ENCODE peak calls at places on chromosomes 2 and 18, in seven cellular contexts. T is A673, W is K562, H is brain microvascular endothelial cell, U is hepatocyte, J is foreskin fibroblast, G is heart left ventricle. K is an unnamed sample.

GRCh38 chr2:177551989-177552413 is 159.4 kb downstream of the AGPS start:
- DNase-seq in T (no peak), W (peak), H (no peak), U (peak), J (peak), G (peak), K (no peak)

GRCh38 chr2:202115385-202116060 is 42.5 kb downstream of the KIAA2012 start:
- DNase-seq in T (no peak), W (no peak), H (no peak), U (no peak), J (peak), G (no peak), K (peak)

GRCh38 chr18:23710068-23710527 is 20.8 kb downstream of the LAMA3 start:
- DNase-seq in T (no peak), W (peak), H (peak), U (peak), J (no peak), G (no peak), K (peak)

GRCh38 chr2:207394812-207395534 is 134.8 kb upstream of the CREB1 start:
- DNase-seq in T (peak), W (peak), H (peak), U (peak), J (peak), G (no peak), K (peak)

GRCh38 chr2:69567157-69567908 is 76.2 kb downstream of the AAK1 start:
- DNase-seq in T (peak), W (no peak), H (peak), U (no peak), J (peak), G (no peak), K (peak)

GRCh38 chr2:109433486-109433885 is 180.3 kb downstream of the SEPTIN10 start:
- DNase-seq in T (no peak), W (no peak), H (no peak), U (no peak), J (no peak), G (no peak), K (no peak)

GRCh38 chr18:77131652-77132368 is 773 bp downstream of the MBP start:
- DNase-seq in T (no peak), W (no peak), H (no peak), U (peak), J (peak), G (peak), K (peak)

GRCh38 chr2:66428986-66429612 is 5.8 kb upstream of the MEIS1 start:
- DNase-seq in T (peak), W (peak), H (peak), U (peak), J (peak), G (no peak), K (peak)

GRCh38 chr18:10269226-10269625 is 185.2 kb upstream of the APCDD1 start:
- DNase-seq in T (no peak), W (no peak), H (no peak), U (no peak), J (no peak), G (no peak), K (peak)

GRCh38 chr18:34857310-34857709 is 147.2 kb downstream of the DTNA start:
- DNase-seq in T (no peak), W (no peak), H (no peak), U (no peak), J (peak), G (no peak), K (no peak)

GRCh38 chr18:2147866-2148265 is 423.4 kb downstream of the METTL4 start:
- DNase-seq in T (peak), W (no peak), H (no peak), U (peak), J (peak), G (no peak), K (peak)

GRCh38 chr2:216880509-216881184 is 20.8 kb upstream of the TNP1 start:
- DNase-seq in T (no peak), W (peak), H (no peak), U (peak), J (peak), G (no peak), K (peak)

GRCh38 chr2:74876081-74876886 is 42.4 kb downstream of the HK2 start:
- DNase-seq in T (peak), W (peak), H (peak), U (peak), J (peak), G (no peak), K (peak)

GRCh38 chr2:15668611-15669305 is 77.1 kb downstream of the DDX1 start:
- DNase-seq in T (no peak), W (no peak), H (peak), U (peak), J (no peak), G (no peak), K (peak)

GRCh38 chr2:169362346-169363026 is at the start of gene LRP2:
- DNase-seq in T (no peak), W (no peak), H (no peak), U (peak), J (peak), G (no peak), K (peak)

GRCh38 chr2:100603414-100603813 is 40.6 kb downstream of the PDCL3 start:
- DNase-seq in T (no peak), W (no peak), H (no peak), U (no peak), J (no peak), G (no peak), K (no peak)

GRCh38 chr18:26768388-26768787 is 97.1 kb downstream of the AQP4 start:
- DNase-seq in T (no peak), W (no peak), H (no peak), U (no peak), J (no peak), G (no peak), K (no peak)

GRCh38 chr2:181106789-181107418 is 126.5 kb downstream of the UBE2E3 start:
- DNase-seq in T (peak), W (no peak), H (peak), U (peak), J (peak), G (no peak), K (peak)

GRCh38 chr2:62156861-62157496 is 38.9 kb upstream of the B3GNT2 start:
- DNase-seq in T (no peak), W (no peak), H (no peak), U (no peak), J (no peak), G (no peak), K (no peak)

GRCh38 chr18:45526120-45526841 is 89.0 kb upstream of the SLC14A2 start:
- DNase-seq in T (no peak), W (no peak), H (peak), U (peak), J (peak), G (no peak), K (peak)

GRCh38 chr2:119488245-119489182 is 35.8 kb downstream of the SCTR start:
- DNase-seq in T (no peak), W (no peak), H (no peak), U (peak), J (no peak), G (no peak), K (no peak)

GRCh38 chr2:45024600-45025291 is 15.5 kb upstream of the SIX2 start:
- DNase-seq in T (peak), W (peak), H (peak), U (peak), J (peak), G (no peak), K (peak)

GRCh38 chr18:53416985-53417384 is 807.5 kb downstream of the MBD2 start:
- DNase-seq in T (peak), W (no peak), H (no peak), U (no peak), J (peak), G (no peak), K (no peak)

GRCh38 chr2:101900375-101900774 is 91.4 kb upstream of the IL1R2 start:
- DNase-seq in T (no peak), W (no peak), H (no peak), U (no peak), J (no peak), G (no peak), K (no peak)

GRCh38 chr2:1039549-1039948 is 88.9 kb downstream of the SNTG2 start:
- DNase-seq in T (no peak), W (no peak), H (no peak), U (no peak), J (no peak), G (no peak), K (no peak)

GRCh38 chr2:26693287-26693849 is 846 bp downstream of the KCNK3 start:
- DNase-seq in T (no peak), W (no peak), H (no peak), U (peak), J (no peak), G (no peak), K (no peak)

GRCh38 chr18:22674300-22674699 is 256.6 kb upstream of the CTAGE1 start:
- DNase-seq in T (no peak), W (no peak), H (peak), U (peak), J (peak), G (no peak), K (peak)

GRCh38 chr18:33720133-33720532 is 142.1 kb downstream of the ASXL3 start:
- DNase-seq in T (no peak), W (no peak), H (peak), U (no peak), J (peak), G (no peak), K (peak)

GRCh38 chr2:234939576-234939975 is 12.2 kb upstream of the SH3BP4 start:
- DNase-seq in T (no peak), W (no peak), H (no peak), U (no peak), J (no peak), G (no peak), K (no peak)

GRCh38 chr2:141068053-141068682 is 1062.6 kb downstream of the LRP1B start:
- DNase-seq in T (peak), W (no peak), H (no peak), U (no peak), J (no peak), G (no peak), K (no peak)

GRCh38 chr2:62071126-62071598 is 124.8 kb upstream of the B3GNT2 start:
- DNase-seq in T (no peak), W (no peak), H (no peak), U (no peak), J (peak), G (no peak), K (peak)

GRCh38 chr2:151261977-151262291 is 271 bp upstream of the RBM43 start:
- DNase-seq in T (peak), W (no peak), H (no peak), U (no peak), J (no peak), G (no peak), K (no peak)
- H3K4me3 ChIP-seq in T (peak), W (peak), H (peak), U (peak), J (peak), G (peak), K (peak)

GRCh38 chr2:98577313-98577712 is 31.0 kb downstream of the COA5 start:
- DNase-seq in T (no peak), W (no peak), H (no peak), U (no peak), J (no peak), G (no peak), K (no peak)
- TF ChIP-seq CTCF in T (peak), W (peak), H (peak), U (no peak), J (no peak), G (peak), K (peak)

DNA sequence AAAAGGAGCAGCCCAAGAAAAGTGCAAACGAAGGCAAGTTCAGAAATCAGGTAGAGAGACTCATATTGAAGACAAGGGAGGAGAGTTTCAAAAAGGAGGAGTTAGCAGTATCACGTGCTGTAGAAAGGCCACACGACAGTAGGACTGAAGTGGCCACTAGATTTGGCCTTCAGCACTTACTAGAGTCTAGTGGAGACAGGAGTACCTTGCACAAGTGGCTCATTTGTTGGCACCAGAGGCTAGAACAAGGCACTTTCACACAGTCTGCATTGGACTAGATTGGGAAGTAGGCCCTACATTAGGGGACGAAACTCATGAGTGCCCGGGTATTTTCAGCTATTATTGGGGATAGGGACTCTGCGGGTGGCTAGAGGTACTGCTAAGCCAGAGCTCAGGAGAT is 1.6 kb upstream of the NCOA1 start:
- DNase-seq in T (no peak), W (peak), H (no peak), U (peak), J (no peak), G (no peak), K (no peak)
- H3K4me3 ChIP-seq in T (peak), W (no peak), H (no peak), U (no peak), J (no peak), G (no peak), K (no peak)

GRCh38 chr2:237483018-237483731 is 3.9 kb upstream of the MLPH start:
- DNase-seq in T (no peak), W (no peak), H (peak), U (peak), J (peak), G (no peak), K (peak)
- TF ChIP-seq CTCF in T (no peak), W (no peak), H (peak), U (peak), J (peak), G (no peak), K (no peak)

GRCh38 chr2:43276962-43277383 is 50.6 kb upstream of the ZFP36L2 start:
- DNase-seq in T (no peak), W (no peak), H (no peak), U (no peak), J (no peak), G (no peak), K (no peak)
- H3K4me3 ChIP-seq in T (no peak), W (no peak), H (no peak), U (no peak), J (no peak), G (no peak), K (no peak)

GRCh38 chr2:160377204-160377995 is 116.2 kb downstream of the RBMS1 start:
- DNase-seq in T (no peak), W (no peak), H (no peak), U (no peak), J (no peak), G (no peak), K (peak)
- TF ChIP-seq CTCF in T (peak), W (no peak), H (peak), U (no peak), J (peak), G (peak), K (peak)

GRCh38 chr2:238231809-238232208 is 8.0 kb downstream of the HES6 start:
- DNase-seq in T (no peak), W (no peak), H (no peak), U (no peak), J (no peak), G (no peak), K (no peak)

GRCh38 chr2:238228700-238229099 is 11.1 kb downstream of the HES6 start:
- DNase-seq in T (no peak), W (no peak), H (no peak), U (peak), J (no peak), G (no peak), K (peak)

GRCh38 chr2:238233625-238234024 is 6.2 kb downstream of the HES6 start:
- DNase-seq in T (no peak), W (no peak), H (no peak), U (no peak), J (no peak), G (no peak), K (no peak)

GRCh38 chr2:238231251-238231793 is 8.5 kb downstream of the HES6 start:
- DNase-seq in T (no peak), W (peak), H (peak), U (peak), J (peak), G (peak), K (peak)

DNA sequence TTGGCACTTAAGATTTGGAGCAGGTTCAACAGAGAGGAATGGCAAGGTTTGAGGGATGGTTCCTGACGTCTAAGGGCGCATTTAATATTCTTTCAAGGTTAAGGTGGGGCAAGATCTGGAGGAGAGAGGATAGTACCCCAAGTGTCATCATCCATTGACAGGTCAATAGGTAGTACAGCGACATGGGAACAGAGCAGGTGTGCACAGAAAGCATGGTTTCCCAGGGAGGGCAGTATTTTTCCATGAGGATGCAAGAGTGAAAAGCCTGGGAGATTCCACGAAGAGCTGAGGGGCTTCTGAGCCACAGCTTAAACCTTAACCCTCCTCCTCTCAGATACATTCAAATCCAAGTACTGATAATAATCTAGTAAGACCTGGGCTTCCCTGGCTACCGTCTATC is 9.1 kb downstream of the HES6 start:
- DNase-seq in T (no peak), W (no peak), H (no peak), U (no peak), J (no peak), G (no peak), K (no peak)
- H3K4me3 ChIP-seq in T (no peak), W (peak), H (no peak), U (peak), J (no peak), G (peak), K (no peak)

K was measured in cardiac fibroblast.